ENCODE peak calls at places on chromosomes 5 and 9, in eight cellular contexts. F is Right ventricle myocardium superior; U is posterior cingulate gyrus; N is left cardiac atrium; E is HS-5; J is NCI-H1694 treated with DMSO at 0.1 percent for 48 hours; M is activated naive CD8-positive, alpha-beta T cell treated with anti-CD3 and anti-CD28 coated beads for 36 hours; L is MCF 10A. H is an unnamed sample.

GRCh38 chr9:127545196-127546124 is 66.6 kb upstream of the STXBP1 start:
- DNase-seq in L (peak), E (no peak), U (peak), J (peak), F (no peak), N (no peak), M (no peak), H (no peak)

GRCh38 chr5:32810812-32811211 is 99.7 kb downstream of the NPR3 start:
- DNase-seq in M (no peak), J (no peak), N (no peak), L (peak), U (no peak), F (no peak), E (peak), H (no peak)

GRCh38 chr5:93252165-93252564 is 328.9 kb downstream of the NR2F1-AS1 start:
- DNase-seq in N (no peak), E (no peak), M (no peak), L (no peak), U (no peak), J (no peak), F (no peak), H (no peak)

GRCh38 chr5:121090822-121091221 is 626.7 kb downstream of the PRR16 start:
- DNase-seq in U (no peak), F (no peak), J (no peak), N (no peak), M (no peak), L (no peak), E (no peak), H (no peak)

GRCh38 chr9:91567642-91568274 is 144.1 kb upstream of the NFIL3 start:
- DNase-seq in L (no peak), M (no peak), U (no peak), N (no peak), J (no peak), E (no peak), F (no peak), H (no peak)

GRCh38 chr9:121798941-121799340 is 147.5 kb downstream of the DAB2IP start:
- DNase-seq in J (no peak), N (no peak), U (no peak), M (no peak), E (no peak), F (no peak), L (no peak), H (no peak)

GRCh38 chr9:120531683-120532300 is 48.2 kb downstream of the CDK5RAP2 start:
- DNase-seq in E (no peak), U (no peak), M (no peak), J (peak), N (no peak), F (no peak), L (peak), H (peak)

GRCh38 chr9:71767421-71768321 is 642 bp downstream of the CEMIP2 start:
- DNase-seq in N (peak), E (no peak), F (peak), L (peak), U (peak), J (no peak), M (no peak), H (peak)

GRCh38 chr9:79524266-79524665 is 47.5 kb upstream of the TLE4 start:
- DNase-seq in U (no peak), E (no peak), N (no peak), M (no peak), F (no peak), J (no peak), L (peak), H (no peak)

GRCh38 chr5:124438390-124439380 is 307.8 kb downstream of the ZNF608 start:
- DNase-seq in N (no peak), L (no peak), J (peak), M (no peak), F (peak), U (peak), E (no peak), H (no peak)

GRCh38 chr5:142852361-142852760 is 82.2 kb downstream of the ARHGAP26 start:
- DNase-seq in M (no peak), J (no peak), E (no peak), F (no peak), L (no peak), N (no peak), U (no peak), H (no peak)

GRCh38 chr5:59051938-59052337 is 469.1 kb downstream of the RAB3C start:
- DNase-seq in F (no peak), N (no peak), U (no peak), E (no peak), M (no peak), L (no peak), J (no peak), H (no peak)

GRCh38 chr9:131813116-131813515 is 73.2 kb upstream of the RAPGEF1 start:
- DNase-seq in F (no peak), J (no peak), M (no peak), L (no peak), E (no peak), U (no peak), N (no peak), H (no peak)